ENCODE peak calls at places on chromosomes 13 and 19, in nine cellular contexts. O is choroid plexus epithelial cell; A is IMR-90; Q is activated CD4-positive, CD25-positive, alpha-beta regulatory T cell treated with anti-CD3 and anti-CD28 coated beads, Interleukin-2, amount 50 U/mL, for 16 hours; L is Calu3; X is NK-92 treated with Interleukin-12 subunit alpha and Interleukin-12 subunit beta, amount 100 ng/mL, for 24 hours; E is mucosa of gallbladder; S is T-cell; H is caudate nucleus. W is an unnamed sample.
A peak's percentile ranks its signal among the peaks of the same experiment; 100 is the strongest.

GRCh38 chr13:48304132-48304876 is 753 bp downstream of the RB1 start:
- DNase-seq in O (peak; percentile 63), A (peak; percentile 55), Q (no peak), L (peak; percentile 6), X (peak; percentile 41), E (peak; percentile 14), S (no peak), H (no peak), W (peak; percentile 56)

GRCh38 chr13:109989686-109990085 is 203.3 kb upstream of the IRS2 start:
- DNase-seq in O (peak; percentile 59), A (peak; percentile 72), Q (no peak), L (no peak), X (no peak), E (no peak), S (no peak), H (no peak), W (no peak)

GRCh38 chr13:30829145-30829544 is 76.9 kb upstream of the MEDAG start:
- DNase-seq in O (peak; percentile 52), A (peak; percentile 82), Q (no peak), L (peak; percentile 50), X (no peak), E (no peak), S (no peak), H (no peak), W (peak; percentile 96)

GRCh38 chr19:46955114-46955812 is 64.4 kb upstream of the NPAS1 start:
- DNase-seq in O (peak; percentile 66), A (peak; percentile 52), Q (peak; percentile 34), L (no peak), X (peak; percentile 30), E (no peak), S (no peak), H (no peak), W (peak; percentile 51)

GRCh38 chr19:18002347-18002850 is 5.6 kb upstream of the ARRDC2 start:
- DNase-seq in O (no peak), A (no peak), Q (no peak), L (no peak), X (no peak), E (no peak), S (no peak), H (no peak), W (no peak)

GRCh38 chr19:16460454-16460853 is 11.3 kb downstream of the EPS15L1 start:
- DNase-seq in O (no peak), A (no peak), Q (no peak), L (no peak), X (no peak), E (no peak), S (no peak), H (no peak), W (no peak)

GRCh38 chr19:38513762-38514167 is 80.3 kb downstream of the RYR1 start:
- DNase-seq in O (no peak), A (no peak), Q (no peak), L (no peak), X (no peak), E (no peak), S (no peak), H (no peak), W (no peak)

GRCh38 chr13:87674143-87674772 is 3.1 kb downstream of the SLITRK5 start:
- DNase-seq in O (no peak), A (no peak), Q (no peak), L (no peak), X (no peak), E (no peak), S (no peak), H (no peak), W (no peak)

GRCh38 chr13:29059837-29060236 is 239.7 kb downstream of the MTUS2 start:
- DNase-seq in O (no peak), A (no peak), Q (no peak), L (no peak), X (no peak), E (no peak), S (no peak), H (no peak), W (no peak)

GRCh38 chr13:102309110-102309509 is 92.7 kb downstream of the FGF14 start:
- DNase-seq in O (peak; percentile 23), A (no peak), Q (no peak), L (no peak), X (no peak), E (no peak), S (no peak), H (no peak), W (peak; percentile 32)

GRCh38 chr19:35142531-35143230 is 374 bp upstream of the FXYD7 start:
- DNase-seq in O (peak; percentile 40), A (no peak), Q (peak; percentile 55), L (peak; percentile 82), X (no peak), E (no peak), S (peak; percentile 57), H (no peak), W (no peak)

GRCh38 chr19:35109395-35110112 is 6.1 kb upstream of the FXYD3 start:
- DNase-seq in O (no peak), A (no peak), Q (no peak), L (peak; percentile 88), X (no peak), E (no peak), S (no peak), H (no peak), W (no peak)

GRCh38 chr19:55437410-55437809 is 5.7 kb downstream of the SHISA7 start:
- DNase-seq in O (peak; percentile 74), A (peak; percentile 56), Q (no peak), L (peak; percentile 81), X (no peak), E (peak; percentile 65), S (no peak), H (no peak), W (peak; percentile 58)

GRCh38 chr19:1001538-1002166 is 1.4 kb downstream of the GRIN3B start:
- DNase-seq in O (no peak), A (no peak), Q (no peak), L (peak; percentile 65), X (no peak), E (no peak), S (peak; percentile 62), H (no peak), W (no peak)

GRCh38 chr13:75607447-75607846 is 28.7 kb upstream of the LMO7 start:
- DNase-seq in O (no peak), A (no peak), Q (no peak), L (no peak), X (no peak), E (no peak), S (no peak), H (no peak), W (no peak)

GRCh38 chr13:110734561-110734960 is 21.1 kb downstream of the ING1 start:
- DNase-seq in O (no peak), A (no peak), Q (no peak), L (no peak), X (no peak), E (no peak), S (no peak), H (no peak), W (no peak)

GRCh38 chr13:72504026-72504925 is 223.2 kb downstream of the MZT1 start:
- DNase-seq in O (peak; percentile 64), A (no peak), Q (no peak), L (no peak), X (no peak), E (no peak), S (no peak), H (no peak), W (no peak)

GRCh38 chr13:30256713-30257432 is 50.5 kb downstream of the KATNAL1 start:
- DNase-seq in O (peak; percentile 48), A (no peak), Q (no peak), L (no peak), X (no peak), E (no peak), S (no peak), H (no peak), W (peak; percentile 59)

GRCh38 chr19:56126983-56127780 is 6.1 kb upstream of the ZNF787 start:
- DNase-seq in O (no peak), A (no peak), Q (no peak), L (no peak), X (no peak), E (no peak), S (no peak), H (no peak), W (no peak)

GRCh38 chr13:51113969-51114368 is 2.9 kb upstream of the C13orf42 start:
- DNase-seq in O (no peak), A (no peak), Q (no peak), L (no peak), X (no peak), E (no peak), S (no peak), H (no peak), W (no peak)

GRCh38 chr19:53868892-53869804 is 1.5 kb downstream of the MYADM start:
- DNase-seq in O (peak; percentile 92), A (peak; percentile 84), Q (peak; percentile 68), L (peak; percentile 98), X (no peak), E (peak; percentile 87), S (peak; percentile 89), H (no peak), W (peak; percentile 95)

GRCh38 chr19:10180459-10180858 is 14.3 kb downstream of the DNMT1 start:
- DNase-seq in O (no peak), A (no peak), Q (no peak), L (no peak), X (no peak), E (no peak), S (no peak), H (no peak), W (no peak)

GRCh38 chr19:23665651-23666410 is 21.2 kb downstream of the ZNF675 start:
- DNase-seq in O (no peak), A (no peak), Q (no peak), L (no peak), X (no peak), E (no peak), S (no peak), H (no peak), W (no peak)

GRCh38 chr19:56660381-56661105 is 11.0 kb downstream of the ZNF835 start:
- DNase-seq in O (no peak), A (no peak), Q (no peak), L (no peak), X (no peak), E (no peak), S (no peak), H (no peak), W (no peak)

GRCh38 chr19:17303167-17303939 is at the start of gene ABHD8:
- DNase-seq in O (peak; percentile 97), A (peak; percentile 94), Q (peak; percentile 81), L (peak; percentile 94), X (peak; percentile 77), E (peak; percentile 96), S (peak; percentile 88), H (peak; percentile 60), W (peak; percentile 93)

GRCh38 chr19:8615813-8616596 is 5.5 kb upstream of the ADAMTS10 start:
- DNase-seq in O (peak; percentile 74), A (peak; percentile 55), Q (peak; percentile 11), L (peak; percentile 61), X (peak; percentile 12), E (peak; percentile 42), S (peak; percentile 48), H (no peak), W (peak; percentile 38)

GRCh38 chr19:45767410-45767880 is 1.6 kb downstream of the SIX5 start:
- DNase-seq in O (peak; percentile 91), A (peak; percentile 89), Q (no peak), L (peak; percentile 73), X (no peak), E (peak; percentile 53), S (no peak), H (no peak), W (peak; percentile 87)

GRCh38 chr19:32483574-32483973 is 78.0 kb downstream of the DPY19L3 start:
- DNase-seq in O (no peak), A (no peak), Q (no peak), L (no peak), X (no peak), E (no peak), S (no peak), H (no peak), W (no peak)